ENCODE peak calls at places on chromosomes 4 and X, in six cellular contexts. H is fibroblast of mammary gland, E is A549, V is ascending aorta, K is astrocyte of the spinal cord, A is esophagus squamous epithelium. T is an unnamed sample.

GRCh38 chr4:73603307-73603710 is 16.9 kb downstream of the RASSF6 start:
- DNase-seq in E (peak; percentile 51), V (no peak), A (no peak), H (peak; percentile 89), K (peak; percentile 86), T (peak; percentile 15)

GRCh38 chr4:176478076-176478475 is 158.3 kb downstream of the SPCS3 start:
- DNase-seq in K (no peak), E (no peak), H (no peak), A (no peak), V (no peak), T (no peak)

GRCh38 chrX:3939967-3940610 is 226.6 kb upstream of the PRKX start:
- DNase-seq in E (no peak), K (peak; percentile 26), H (peak; percentile 24), V (no peak), A (no peak), T (peak; percentile 6)

GRCh38 chr4:19128176-19128575 is 1106.6 kb upstream of the LCORL start:
- DNase-seq in K (no peak), A (no peak), E (no peak), H (no peak), V (no peak), T (no peak)

GRCh38 chr4:95545526-95545925 is 3.2 kb downstream of the UNC5C start:
- DNase-seq in A (no peak), V (no peak), K (no peak), H (no peak), E (no peak), T (no peak)

GRCh38 chr4:26916195-26916594 is 55.6 kb downstream of the STIM2 start:
- DNase-seq in V (no peak), A (no peak), E (no peak), H (peak; percentile 30), K (no peak), T (no peak)

GRCh38 chr4:132910226-132910748 is 238.8 kb upstream of the PCDH10 start:
- DNase-seq in K (no peak), V (no peak), E (no peak), A (no peak), H (no peak), T (no peak)

GRCh38 chrX:140318306-140318705 is 186.6 kb downstream of the SOX3 start:
- DNase-seq in E (no peak), V (no peak), A (no peak), K (peak; percentile 60), H (no peak), T (no peak)

GRCh38 chr4:112765317-112765989 is 128.5 kb downstream of the LARP7 start:
- DNase-seq in K (peak; percentile 12), E (no peak), H (peak; percentile 27), V (no peak), A (no peak), T (peak; percentile 54)

GRCh38 chr4:21202959-21203358 is 502.7 kb downstream of the PACRGL start:
- DNase-seq in K (no peak), V (no peak), E (no peak), H (no peak), A (no peak), T (no peak)

GRCh38 chrX:54045563-54046228 is 1.4 kb upstream of the PHF8 start:
- DNase-seq in V (no peak), E (no peak), H (no peak), A (no peak), K (no peak), T (no peak)

GRCh38 chrX:24899391-24899790 is 116.4 kb downstream of the ARX start:
- DNase-seq in V (no peak), A (no peak), K (no peak), H (no peak), E (no peak), T (no peak)

GRCh38 chrX:8067754-8068469 is 103.2 kb downstream of the VCX2 start:
- DNase-seq in H (peak; percentile 37), K (peak; percentile 30), A (no peak), E (no peak), V (no peak), T (no peak)

GRCh38 chr4:138669479-138670165 is 346.0 kb upstream of the NOCT start:
- DNase-seq in K (peak; percentile 87), V (no peak), E (no peak), H (peak; percentile 84), A (no peak), T (no peak)

GRCh38 chr4:142435599-142436235 is 410.4 kb downstream of the INPP4B start:
- DNase-seq in A (no peak), K (no peak), E (no peak), V (no peak), H (no peak), T (no peak)

GRCh38 chr4:114924311-114924710 is 189.1 kb downstream of the NDST4 start:
- DNase-seq in H (no peak), E (no peak), K (peak; percentile 48), A (no peak), V (no peak), T (no peak)

GRCh38 chrX:139844884-139845283 is 88.0 kb downstream of the ATP11C start:
- DNase-seq in H (no peak), V (no peak), A (no peak), K (no peak), E (no peak), T (peak; percentile 18)

GRCh38 chr4:98659741-98660507 is 1.5 kb upstream of the TSPAN5 start:
- DNase-seq in E (peak; percentile 25), K (peak; percentile 37), V (no peak), H (peak; percentile 52), A (no peak), T (peak; percentile 10)

GRCh38 chrX:131985526-131986049 is 37.5 kb upstream of the STK26 start:
- DNase-seq in E (no peak), K (no peak), H (no peak), V (no peak), A (no peak), T (no peak)

DNA sequence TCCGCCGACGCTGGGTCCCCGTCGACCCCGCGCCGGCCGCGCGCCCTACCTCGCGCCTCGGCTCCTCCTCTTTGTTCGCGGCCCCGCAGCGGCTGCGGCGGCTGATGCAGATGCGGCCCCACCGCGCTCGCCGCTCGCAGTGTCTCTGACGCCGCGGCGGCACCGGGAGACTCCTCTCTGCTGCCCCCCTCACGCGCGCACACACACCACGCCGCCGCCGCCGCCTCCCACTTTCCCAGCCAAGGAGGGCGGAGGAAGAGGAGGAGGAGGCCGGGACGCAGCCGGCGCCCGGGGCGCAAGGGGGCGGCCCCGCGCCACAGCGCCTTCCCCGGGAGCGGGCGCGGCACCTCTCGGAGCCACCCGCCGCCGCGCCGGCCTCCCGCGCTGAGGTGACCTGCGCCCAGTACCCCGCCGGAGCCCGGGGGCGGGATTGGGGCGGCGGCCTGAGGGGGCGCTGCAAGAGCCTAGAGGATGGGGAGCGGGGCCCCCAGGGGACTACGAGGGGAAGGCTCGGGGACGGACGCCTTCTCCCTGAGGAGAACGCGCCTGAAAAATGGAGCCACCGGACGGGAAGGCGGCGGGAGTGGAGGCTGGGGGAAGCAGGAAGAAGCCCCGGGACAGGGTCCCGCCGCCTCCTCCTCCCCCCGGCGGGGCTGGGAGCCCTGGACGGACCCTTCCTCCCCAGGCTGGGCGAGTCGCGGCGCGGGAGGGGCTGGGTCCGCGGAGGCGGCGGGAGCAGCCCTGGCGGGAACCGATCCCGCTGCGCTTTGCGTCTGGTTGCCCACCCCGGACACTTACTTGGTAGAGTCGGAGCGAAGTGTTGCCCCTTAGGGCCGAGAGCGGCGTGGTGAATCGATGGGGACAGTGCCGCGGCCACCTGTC is at the start of gene SH3RF1:
- DNase-seq in E (peak; percentile 52), V (peak; percentile 63), K (peak; percentile 90), H (peak; percentile 72), A (peak; percentile 11), T (peak; percentile 89)
- TF ChIP-seq CTCF in E (peak; percentile 44), V (peak; percentile 35), K (peak; percentile 20), H (no peak), A (no peak), T (peak; percentile 16)

DNA sequence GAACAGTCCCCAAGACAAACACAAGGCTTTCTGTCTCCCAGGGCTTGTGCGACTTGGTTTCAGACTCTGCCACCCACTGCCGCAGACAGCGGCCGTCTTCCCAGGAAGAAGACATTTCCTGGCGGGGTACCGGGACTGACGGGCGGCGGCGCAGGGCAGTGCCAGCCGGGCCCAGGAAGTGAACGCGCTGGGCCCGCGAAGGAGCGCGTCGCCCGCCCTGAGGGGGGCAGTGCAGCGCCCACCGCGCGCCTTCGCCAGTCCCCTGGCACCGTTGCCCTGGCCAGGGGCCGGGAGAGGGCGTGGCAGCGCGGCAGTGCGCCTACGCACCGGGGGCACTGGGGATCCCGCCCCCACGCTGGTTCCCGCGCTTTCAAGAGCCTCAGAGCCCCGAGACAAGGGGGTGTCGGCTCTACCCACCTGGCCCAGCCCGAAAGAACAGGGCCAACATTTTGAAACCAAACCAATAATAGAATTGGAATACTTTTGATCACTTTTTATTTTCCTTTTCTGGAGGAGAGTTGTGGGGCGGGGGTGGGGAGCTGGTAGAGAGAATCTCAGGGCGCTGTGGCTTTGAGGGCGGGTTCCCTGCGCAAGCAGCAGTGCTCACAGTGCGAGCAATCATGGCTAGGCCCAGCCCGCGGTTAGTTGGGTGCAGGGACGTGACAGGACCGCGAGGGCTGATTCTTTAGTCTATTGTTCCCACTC is 23.6 kb upstream of the APLN start:
- DNase-seq in V (no peak), K (no peak), E (peak; percentile 61), A (no peak), H (no peak), T (peak; percentile 13)
- TF ChIP-seq CTCF in V (peak; percentile 47), K (peak; percentile 12), E (peak; percentile 51), A (peak; percentile 32), H (no peak), T (peak; percentile 1)

GRCh38 chrX:70998402-70999027 is 67.6 kb upstream of the SLC7A3 start:
- DNase-seq in E (no peak), A (no peak), H (peak; percentile 46), K (peak; percentile 43), V (no peak), T (no peak)
- TF ChIP-seq CTCF in E (peak; percentile 55), A (no peak), H (peak; percentile 24), K (peak; percentile 43), V (no peak), T (no peak)

DNA sequence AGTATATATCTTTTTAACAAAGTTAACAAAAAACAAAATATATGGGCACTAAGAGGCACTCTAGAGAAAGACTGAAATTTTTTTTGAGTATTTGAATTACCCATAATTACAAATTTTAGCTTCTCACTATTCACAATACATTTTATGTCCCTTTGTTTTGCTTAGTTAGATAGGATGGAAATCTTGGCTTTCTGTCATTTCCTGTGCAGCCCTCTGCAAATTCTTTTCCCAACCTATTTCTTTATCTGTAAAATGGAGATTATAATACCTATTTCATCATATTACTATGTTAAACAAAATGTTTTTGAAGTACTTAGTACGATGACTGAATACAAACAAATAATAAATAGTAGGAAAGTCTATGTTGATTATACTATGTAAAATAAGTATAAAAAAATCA is 710.0 kb downstream of the CCSER1 start:
- DNase-seq in E (no peak), A (no peak), V (no peak), K (no peak), H (no peak), T (no peak)
- TF ChIP-seq CTCF in E (no peak), A (no peak), V (no peak), K (no peak), H (no peak), T (no peak)

GRCh38 chrX:29044802-29045201 is 457.6 kb downstream of the IL1RAPL1 start:
- DNase-seq in V (no peak), H (peak; percentile 1), E (no peak), K (peak; percentile 16), A (no peak), T (no peak)
- TF ChIP-seq CTCF in V (no peak), H (peak; percentile 7), E (no peak), K (peak; percentile 38), A (no peak), T (no peak)

GRCh38 chr4:1948892-1949436 is 59.8 kb downstream of the NELFA start:
- DNase-seq in V (no peak), E (no peak), K (no peak), A (no peak), H (no peak), T (no peak)
- TF ChIP-seq CTCF in V (no peak), E (no peak), K (no peak), A (no peak), H (no peak), T (no peak)

GRCh38 chr4:80072607-80073361 is at the start of gene ANTXR2:
- DNase-seq in H (peak; percentile 98), K (peak; percentile 98), V (peak; percentile 71), A (peak; percentile 33), E (peak; percentile 47), T (peak; percentile 73)
- TF ChIP-seq CTCF in H (no peak), K (peak; percentile 4), V (peak; percentile 17), A (no peak), E (no peak), T (no peak)